ENCODE peak calls at places on chromosome 4, in seven cellular contexts. Q is fibroblast of lung, H is prostate gland, K is upper lobe of left lung, A is vagina, L is left ventricle myocardium inferior, P is tibial nerve. T is an unnamed sample. For H3K4me1, the result is how much of the 10 kb centered on the place peaks cover.

GRCh38 chr4:13347517-13348125 is 136.5 kb downstream of the RAB28 start:
- DNase-seq in Q (peak), H (no peak), K (no peak), A (no peak), L (no peak), P (no peak), T (no peak)

GRCh38 chr4:67713531-67714247 is 12.7 kb upstream of the UBA6 start:
- DNase-seq in Q (peak), H (peak), K (no peak), A (no peak), L (no peak), P (no peak), T (no peak)

GRCh38 chr4:158758142-158758541 is 10.7 kb upstream of the FNIP2 start:
- DNase-seq in Q (peak), H (no peak), K (no peak), A (no peak), L (no peak), P (no peak), T (no peak)

GRCh38 chr4:25863347-25863784 is 578 bp upstream of the SEL1L3 start:
- DNase-seq in Q (no peak), H (no peak), K (peak), A (no peak), L (no peak), P (no peak), T (no peak)

GRCh38 chr4:124640037-124640730 is 72.3 kb downstream of the ANKRD50 start:
- DNase-seq in Q (peak), H (no peak), K (no peak), A (no peak), L (no peak), P (no peak), T (no peak)

GRCh38 chr4:156941940-156942548 is 29.6 kb downstream of the PDGFC start:
- DNase-seq in Q (peak), H (peak), K (no peak), A (no peak), L (no peak), P (no peak), T (no peak)

GRCh38 chr4:25908491-25908901 is 5.5 kb upstream of the SMIM20 start:
- DNase-seq in Q (peak), H (no peak), K (no peak), A (no peak), L (no peak), P (no peak), T (no peak)

GRCh38 chr4:59655996-59656395 is 1544.1 kb upstream of the ADGRL3 start:
- DNase-seq in Q (no peak), H (no peak), K (no peak), A (no peak), L (no peak), P (no peak), T (no peak)

GRCh38 chr4:123443401-123444297 is 47.1 kb downstream of the SPRY1 start:
- DNase-seq in Q (peak), H (no peak), K (no peak), A (no peak), L (no peak), P (no peak), T (no peak)

GRCh38 chr4:105709081-105709450 is 482 bp downstream of the GSTCD start:
- DNase-seq in Q (peak), H (no peak), K (no peak), A (no peak), L (no peak), P (peak), T (no peak)

GRCh38 chr4:118313098-118313497 is 39.7 kb downstream of the PRSS12 start:
- DNase-seq in Q (no peak), H (no peak), K (no peak), A (no peak), L (no peak), P (no peak), T (no peak)

GRCh38 chr4:169723207-169723606 is 34.5 kb downstream of the HPF1 start:
- DNase-seq in Q (no peak), H (no peak), K (no peak), A (no peak), L (no peak), P (no peak), T (no peak)

GRCh38 chr4:579543-580175 is 3.6 kb upstream of the TMEM271 start:
- DNase-seq in Q (no peak), H (no peak), K (no peak), A (no peak), L (no peak), P (no peak), T (no peak)

GRCh38 chr4:109359040-109359646 is 56.7 kb upstream of the COL25A1 start:
- DNase-seq in Q (peak), H (no peak), K (no peak), A (no peak), L (no peak), P (no peak), T (peak)

GRCh38 chr4:165464813-165465381 is 86.1 kb downstream of the CPE start:
- DNase-seq in Q (peak), H (no peak), K (no peak), A (no peak), L (no peak), P (no peak), T (no peak)

GRCh38 chr4:124337874-124338273 is 374.7 kb downstream of the ANKRD50 start:
- DNase-seq in Q (peak), H (no peak), K (peak), A (no peak), L (peak), P (peak), T (no peak)

GRCh38 chr4:7753271-7753670 is 186.4 kb downstream of the AFAP1 start:
- DNase-seq in Q (peak), H (no peak), K (no peak), A (no peak), L (no peak), P (no peak), T (no peak)

GRCh38 chr4:38071801-38072567 is 111.8 kb downstream of the PTTG2 start:
- DNase-seq in Q (no peak), H (no peak), K (peak), A (peak), L (no peak), P (no peak), T (no peak)

DNA sequence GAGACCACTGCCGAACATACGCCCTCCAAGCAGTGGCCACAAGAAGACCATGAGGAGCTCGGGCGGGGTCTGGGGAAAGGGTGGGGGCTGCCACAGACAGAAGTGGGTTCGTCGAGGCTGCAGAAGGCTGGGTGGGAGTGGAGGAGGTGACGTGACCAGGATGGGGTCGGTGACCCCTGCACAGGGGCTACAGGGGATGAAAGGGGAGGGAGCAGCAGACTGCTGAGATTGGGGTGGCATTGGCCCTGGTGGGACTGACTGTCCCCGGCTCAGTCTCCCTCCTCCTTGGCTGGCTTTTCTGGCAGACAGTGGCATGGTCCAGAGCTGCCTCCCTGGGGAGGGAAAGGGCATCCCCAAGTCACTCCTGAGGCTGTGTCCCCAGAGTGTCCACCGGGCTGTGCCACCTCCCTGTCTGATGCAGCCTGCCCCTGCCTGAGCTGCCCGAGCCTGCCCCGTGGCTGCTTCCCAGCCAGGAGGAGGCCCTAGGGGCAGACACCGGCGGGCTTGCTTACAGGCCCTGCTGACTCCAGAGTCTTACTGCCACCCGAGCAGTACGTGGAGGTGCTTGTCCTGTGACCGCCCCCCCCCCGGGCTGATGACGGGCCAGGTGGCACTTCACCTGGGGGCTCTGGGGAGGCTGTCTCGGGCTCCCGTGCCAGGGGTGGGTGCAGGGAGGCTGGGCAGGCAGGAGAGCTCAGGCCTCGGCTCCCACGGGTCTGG is 7.2 kb downstream of the SH3BP2 start:
- DNase-seq in Q (no peak), H (no peak), K (peak), A (no peak), L (peak), P (no peak), T (no peak)
- H3K4me1 ChIP-seq in Q (under half), H (under half), K (half or more), A (half or more), L (half or more), P (half or more), T (under half)

DNA sequence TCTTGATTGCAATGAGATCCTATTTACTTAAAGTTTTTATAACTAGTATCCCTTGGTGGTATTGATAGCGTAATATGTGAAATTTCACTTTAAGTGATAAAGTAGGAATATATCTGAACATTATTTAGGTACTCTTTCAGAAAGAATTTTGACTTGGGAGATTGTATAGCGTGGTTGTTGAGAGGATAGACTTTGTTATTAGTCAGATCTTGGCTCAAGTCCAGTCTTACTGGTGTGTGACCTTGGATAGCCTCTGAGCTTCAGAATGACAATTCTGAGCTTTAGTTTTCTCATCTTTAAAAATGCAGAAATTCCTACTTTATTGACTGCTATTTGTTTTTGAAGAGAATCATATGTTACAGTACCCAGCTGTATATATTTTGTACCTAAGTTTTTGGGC is 32.6 kb downstream of the DCK start:
- DNase-seq in Q (peak), H (no peak), K (no peak), A (no peak), L (no peak), P (no peak), T (no peak)
- H3K27ac ChIP-seq in Q (no peak), H (no peak), K (no peak), A (no peak), L (no peak), P (no peak), T (no peak)

DNA sequence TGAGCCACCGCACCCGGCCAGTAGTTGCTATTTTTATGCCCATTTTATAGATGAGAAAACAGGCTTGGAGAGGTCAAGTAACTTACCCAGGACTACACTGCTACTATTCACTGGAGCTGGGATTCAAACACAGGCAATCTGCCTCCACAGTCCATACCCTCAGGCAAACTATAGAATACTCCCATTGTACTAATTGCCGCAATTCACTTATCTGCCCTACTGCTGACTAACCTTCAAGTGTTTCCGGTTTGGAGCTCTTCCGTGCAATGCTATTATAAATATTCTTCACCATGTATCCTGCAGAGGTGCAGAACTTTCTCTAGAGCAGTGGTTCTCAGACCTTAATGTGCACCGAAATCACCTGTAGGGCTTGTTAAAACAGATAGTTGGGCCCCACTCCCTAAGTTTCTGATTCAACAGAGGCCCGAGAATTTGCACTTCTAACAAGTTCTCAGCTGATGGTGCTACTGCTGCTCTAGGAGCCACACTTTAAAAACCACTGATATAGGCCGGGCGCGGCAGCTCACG is 1.9 kb upstream of the G3BP2 start:
- DNase-seq in Q (no peak), H (no peak), K (no peak), A (no peak), L (no peak), P (no peak), T (no peak)
- H3K4me3 ChIP-seq in Q (no peak), H (no peak), K (no peak), A (no peak), L (no peak), P (no peak), T (no peak)

GRCh38 chr4:110900206-110900769 is 277.4 kb upstream of the PITX2 start:
- DNase-seq in Q (peak), H (no peak), K (no peak), A (no peak), L (no peak), P (no peak), T (no peak)
- H3K4me1 ChIP-seq in Q (under half), H (under half), K (under half), A (under half), L (under half), P (under half), T (under half)

DNA sequence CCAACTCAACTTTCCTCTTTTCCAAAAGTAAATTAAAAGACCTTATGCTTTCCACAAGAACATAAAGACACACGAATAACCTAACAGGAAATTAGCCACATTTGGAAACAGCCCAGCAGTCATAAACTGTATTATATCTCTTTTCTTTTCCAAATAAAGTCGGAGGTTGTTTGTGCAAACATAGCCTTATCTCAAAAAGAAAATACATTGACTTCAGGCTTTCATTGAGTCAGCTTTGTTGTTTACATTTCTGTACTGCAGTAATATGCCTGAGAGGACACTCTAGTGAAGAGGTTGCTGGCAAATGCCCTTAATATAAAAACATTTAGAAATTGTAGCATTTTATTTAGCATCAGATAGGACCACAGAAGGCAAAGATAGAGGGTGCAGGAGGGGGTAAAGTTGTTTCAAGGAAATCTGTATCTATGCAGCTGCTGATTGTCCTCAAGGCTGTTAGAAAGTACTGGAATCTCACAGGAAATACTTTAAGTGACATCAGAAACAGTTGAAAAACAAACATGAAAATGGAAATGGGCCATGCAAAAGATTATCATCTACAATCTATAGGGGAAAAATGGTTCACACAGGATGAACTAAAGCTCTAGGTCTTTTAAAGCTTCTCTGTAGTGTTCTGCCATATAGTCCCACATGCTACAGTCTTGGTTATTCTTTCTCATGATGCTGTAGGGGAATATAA is 14.5 kb downstream of the LNX1 start:
- DNase-seq in Q (peak), H (no peak), K (no peak), A (no peak), L (no peak), P (no peak), T (no peak)
- H3K27ac ChIP-seq in Q (no peak), H (no peak), K (peak), A (peak), L (no peak), P (no peak), T (no peak)

DNA sequence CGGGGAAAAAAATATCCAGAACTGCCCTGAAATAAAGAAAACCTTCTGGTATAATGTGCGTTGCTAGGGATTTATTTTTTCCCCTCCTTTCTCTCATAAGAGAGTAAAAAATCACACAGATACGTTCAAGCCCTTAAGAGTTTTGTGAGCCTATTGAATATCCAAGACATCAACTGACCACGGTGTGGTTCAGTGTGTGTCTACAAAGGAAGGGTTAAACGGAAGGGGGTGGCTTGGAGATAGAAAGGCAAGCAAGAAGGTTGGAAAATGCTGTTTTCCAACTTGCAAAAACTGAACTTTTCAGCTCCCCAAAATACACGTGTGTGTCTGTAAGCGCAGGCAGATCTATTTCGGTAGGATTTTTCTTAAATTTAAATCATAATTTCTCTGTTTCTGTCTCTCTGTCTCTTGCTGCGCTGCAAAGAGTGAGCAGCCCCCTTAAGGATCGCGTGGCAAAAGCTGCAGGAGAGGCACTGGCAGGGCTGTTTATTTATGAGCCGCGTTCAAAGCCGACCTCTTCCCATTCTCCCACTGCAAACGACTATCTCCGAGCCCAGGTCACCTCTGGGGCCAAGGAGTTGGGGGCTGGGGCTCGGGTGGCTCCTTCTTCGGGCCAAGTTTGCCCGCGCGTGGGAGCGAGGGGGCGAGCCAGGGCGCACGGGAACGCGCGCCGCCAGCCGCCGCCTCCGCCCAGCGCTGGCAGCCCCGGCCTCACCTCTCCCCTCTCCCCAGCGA is 477 bp upstream of the SLIT2 start:
- DNase-seq in Q (no peak), H (no peak), K (no peak), A (peak), L (no peak), P (no peak), T (no peak)
- H3K4me3 ChIP-seq in Q (peak), H (peak), K (peak), A (peak), L (peak), P (peak), T (no peak)

DNA sequence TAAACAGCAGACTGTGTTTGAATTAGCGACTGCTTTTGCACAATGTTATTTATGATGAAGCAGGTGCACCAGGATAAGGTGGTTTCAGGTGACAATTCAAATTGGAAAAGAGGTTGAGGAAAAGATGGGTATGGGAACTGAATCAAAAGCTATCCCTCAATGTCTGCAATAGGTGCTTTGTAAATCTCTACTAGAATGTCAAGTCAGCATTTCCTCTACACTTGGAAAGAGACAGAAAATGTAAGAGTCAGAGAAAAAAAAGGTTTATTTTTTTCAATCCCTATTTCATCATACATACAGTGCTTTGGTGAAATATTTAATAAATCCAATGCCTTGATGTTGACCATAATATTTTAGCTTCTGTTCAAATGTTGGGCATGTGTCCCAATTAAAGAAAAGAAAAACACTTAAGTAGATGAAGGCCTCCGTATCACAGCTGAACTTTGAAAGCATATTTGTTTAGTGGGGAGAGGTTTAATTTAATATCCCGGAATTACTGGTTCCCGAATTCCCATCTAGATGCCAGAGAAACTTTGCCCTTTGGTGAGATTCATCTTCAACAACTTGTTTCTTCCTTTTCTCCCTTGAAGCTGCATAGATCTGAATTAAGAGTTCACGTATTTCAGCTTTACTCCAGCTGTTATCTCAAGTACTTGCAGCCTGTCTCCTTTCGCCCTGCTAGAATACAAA is 5.9 kb downstream of the RASGEF1B start:
- DNase-seq in Q (no peak), H (no peak), K (no peak), A (no peak), L (no peak), P (no peak), T (no peak)
- H3K4me1 ChIP-seq in Q (under half), H (under half), K (under half), A (under half), L (under half), P (under half), T (under half)

GRCh38 chr4:42733380-42733779 is 76.5 kb upstream of the ATP8A1 start:
- DNase-seq in Q (no peak), H (no peak), K (no peak), A (no peak), L (no peak), P (no peak), T (no peak)
- H3K27ac ChIP-seq in Q (no peak), H (no peak), K (no peak), A (no peak), L (no peak), P (no peak), T (no peak)

GRCh38 chr4:11428701-11429571 is at the start of gene HS3ST1:
- DNase-seq in Q (peak), H (peak), K (peak), A (no peak), L (peak), P (peak), T (no peak)
- H3K4me3 ChIP-seq in Q (peak), H (peak), K (peak), A (peak), L (peak), P (peak), T (peak)

DNA sequence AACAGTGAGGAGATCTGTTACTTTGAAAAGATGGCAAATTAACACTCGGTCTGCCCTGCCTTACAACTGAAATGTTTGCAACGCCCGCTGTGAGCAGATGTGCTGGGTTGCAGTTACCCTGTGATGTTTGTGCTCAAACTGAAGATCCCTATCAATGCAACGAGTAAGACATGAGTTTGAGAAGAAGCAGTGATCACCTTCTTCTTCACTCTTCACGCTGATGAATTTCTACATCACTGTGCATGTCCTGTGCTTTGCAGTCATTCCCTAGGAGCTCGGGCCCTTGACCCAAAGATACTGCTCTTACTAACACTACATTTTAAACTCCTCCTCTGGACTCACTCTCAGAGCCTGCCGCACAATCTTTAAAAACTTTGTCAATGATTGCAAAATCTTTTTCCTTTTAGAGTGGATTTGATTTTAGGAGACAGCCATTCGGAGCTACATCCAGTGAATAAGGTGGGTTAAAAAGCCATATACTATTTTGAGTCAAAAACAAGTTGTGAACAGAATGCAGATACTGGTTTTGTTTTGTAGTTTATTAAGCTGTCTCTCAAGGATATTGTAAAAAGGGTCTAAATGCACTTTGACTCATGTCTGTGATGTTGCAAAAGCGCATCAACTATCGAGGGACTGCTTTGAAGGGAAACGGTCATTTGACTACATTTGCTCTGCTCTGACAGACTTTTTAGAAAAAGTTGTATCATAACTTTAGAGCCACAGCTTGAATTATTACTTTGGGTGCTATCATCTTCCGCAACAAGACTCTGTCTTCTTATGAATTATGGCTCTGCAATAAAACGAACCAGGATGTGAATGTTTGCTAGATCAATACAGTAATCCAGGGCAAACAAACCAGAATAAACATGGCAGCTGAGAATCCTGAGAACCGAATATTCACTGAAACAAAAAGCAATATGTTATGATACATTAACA is 5.7 kb upstream of the RHOH start:
- DNase-seq in Q (no peak), H (peak), K (no peak), A (no peak), L (no peak), P (no peak), T (no peak)
- H3K4me1 ChIP-seq in Q (under half), H (under half), K (under half), A (under half), L (under half), P (under half), T (under half)

T was measured in effector memory CD4-positive, alpha-beta T cell.